ENCODE peak calls at places on chromosomes 16 and 17, in six cellular contexts. One of them, this sample, is unnamed.

GRCh38 chr17:12867726-12868125 is 78.4 kb downstream of the ARHGAP44 start:
- DNase-seq in AG09319: no peak
- DNase-seq in CD4-positive, CD25-positive, alpha-beta regulatory T cell: no peak
- DNase-seq in MM.1S: no peak
- DNase-seq in activated T-cell treated with anti-CD3 and anti-CD28 coated beads, Interleukin-2, amount 50 U/mL, for 72 hours: no peak
- DNase-seq in GF-D8: no peak
- DNase-seq in this sample: no peak

GRCh38 chr16:8721693-8722348 is 47.4 kb downstream of the ABAT start:
- DNase-seq in AG09319: no peak
- DNase-seq in CD4-positive, CD25-positive, alpha-beta regulatory T cell: no peak
- DNase-seq in MM.1S: no peak
- DNase-seq in activated T-cell treated with anti-CD3 and anti-CD28 coated beads, Interleukin-2, amount 50 U/mL, for 72 hours: no peak
- DNase-seq in GF-D8: no peak
- DNase-seq in this sample: no peak

GRCh38 chr16:11781773-11782172 is 15.3 kb downstream of the ZC3H7A start:
- DNase-seq in AG09319: no peak
- DNase-seq in CD4-positive, CD25-positive, alpha-beta regulatory T cell: no peak
- DNase-seq in MM.1S: no peak
- DNase-seq in activated T-cell treated with anti-CD3 and anti-CD28 coated beads, Interleukin-2, amount 50 U/mL, for 72 hours: no peak
- DNase-seq in GF-D8: no peak
- DNase-seq in this sample: no peak

GRCh38 chr16:4800290-4801041 is 2.0 kb downstream of the ROGDI start:
- DNase-seq in AG09319: no peak
- DNase-seq in CD4-positive, CD25-positive, alpha-beta regulatory T cell: no peak
- DNase-seq in MM.1S: no peak
- DNase-seq in activated T-cell treated with anti-CD3 and anti-CD28 coated beads, Interleukin-2, amount 50 U/mL, for 72 hours: no peak
- DNase-seq in GF-D8: peak
- DNase-seq in this sample: no peak

GRCh38 chr17:21452377-21453143 is 76.4 kb downstream of the KCNJ12 start:
- DNase-seq in AG09319: peak
- DNase-seq in CD4-positive, CD25-positive, alpha-beta regulatory T cell: peak
- DNase-seq in MM.1S: no peak
- DNase-seq in activated T-cell treated with anti-CD3 and anti-CD28 coated beads, Interleukin-2, amount 50 U/mL, for 72 hours: peak
- DNase-seq in GF-D8: peak
- DNase-seq in this sample: peak

GRCh38 chr16:69522732-69523404 is 42.9 kb upstream of the NFAT5 start:
- DNase-seq in AG09319: no peak
- DNase-seq in CD4-positive, CD25-positive, alpha-beta regulatory T cell: no peak
- DNase-seq in MM.1S: no peak
- DNase-seq in activated T-cell treated with anti-CD3 and anti-CD28 coated beads, Interleukin-2, amount 50 U/mL, for 72 hours: peak
- DNase-seq in GF-D8: no peak
- DNase-seq in this sample: no peak

GRCh38 chr17:30506423-30506822 is 29.2 kb downstream of the GOSR1 start:
- DNase-seq in AG09319: no peak
- DNase-seq in CD4-positive, CD25-positive, alpha-beta regulatory T cell: peak
- DNase-seq in MM.1S: no peak
- DNase-seq in activated T-cell treated with anti-CD3 and anti-CD28 coated beads, Interleukin-2, amount 50 U/mL, for 72 hours: no peak
- DNase-seq in GF-D8: no peak
- DNase-seq in this sample: no peak

GRCh38 chr17:5667871-5668270 is 83.6 kb upstream of the NLRP1 start:
- DNase-seq in AG09319: no peak
- DNase-seq in CD4-positive, CD25-positive, alpha-beta regulatory T cell: no peak
- DNase-seq in MM.1S: peak
- DNase-seq in activated T-cell treated with anti-CD3 and anti-CD28 coated beads, Interleukin-2, amount 50 U/mL, for 72 hours: no peak
- DNase-seq in GF-D8: no peak
- DNase-seq in this sample: no peak

GRCh38 chr17:63124536-63124935 is 158.5 kb downstream of the TANC2 start:
- DNase-seq in AG09319: no peak
- DNase-seq in CD4-positive, CD25-positive, alpha-beta regulatory T cell: no peak
- DNase-seq in MM.1S: no peak
- DNase-seq in activated T-cell treated with anti-CD3 and anti-CD28 coated beads, Interleukin-2, amount 50 U/mL, for 72 hours: no peak
- DNase-seq in GF-D8: no peak
- DNase-seq in this sample: no peak

GRCh38 chr17:58334661-58335060 is 6.1 kb upstream of the TSPOAP1 start:
- DNase-seq in AG09319: no peak
- DNase-seq in CD4-positive, CD25-positive, alpha-beta regulatory T cell: no peak
- DNase-seq in MM.1S: no peak
- DNase-seq in activated T-cell treated with anti-CD3 and anti-CD28 coated beads, Interleukin-2, amount 50 U/mL, for 72 hours: no peak
- DNase-seq in GF-D8: no peak
- DNase-seq in this sample: no peak

GRCh38 chr17:31568140-31568938 is 176.9 kb downstream of the RAB11FIP4 start:
- DNase-seq in AG09319: no peak
- DNase-seq in CD4-positive, CD25-positive, alpha-beta regulatory T cell: no peak
- DNase-seq in MM.1S: no peak
- DNase-seq in activated T-cell treated with anti-CD3 and anti-CD28 coated beads, Interleukin-2, amount 50 U/mL, for 72 hours: no peak
- DNase-seq in GF-D8: no peak
- DNase-seq in this sample: no peak

GRCh38 chr16:56645838-56646237 is 5.8 kb upstream of the MT1B start:
- DNase-seq in AG09319: no peak
- DNase-seq in CD4-positive, CD25-positive, alpha-beta regulatory T cell: no peak
- DNase-seq in MM.1S: no peak
- DNase-seq in activated T-cell treated with anti-CD3 and anti-CD28 coated beads, Interleukin-2, amount 50 U/mL, for 72 hours: no peak
- DNase-seq in GF-D8: no peak
- DNase-seq in this sample: no peak